ENCODE peak calls at places on chromosomes 5 and 9, in nine cellular contexts. R is A549; H is IMR-90; G is cardiac muscle cell; P is HCT116; V is OCI-LY7; X is CD4-positive, CD25-positive, alpha-beta regulatory T cell; L is transverse colon; C is sigmoid colon. T is an unnamed sample.

GRCh38 chr9:7368410-7369292 is 430.9 kb downstream of the DMAC1 start:
- DNase-seq in V (no peak), C (no peak), G (peak; percentile 97), P (no peak), X (no peak), H (peak; percentile 90), R (no peak), L (no peak), T (no peak)

GRCh38 chr9:136107155-136107952 is 11.3 kb downstream of the TMEM250 start:
- DNase-seq in V (peak; percentile 38), C (no peak), X (peak; percentile 52), H (no peak), G (no peak), R (no peak), L (peak; percentile 82), P (no peak), T (no peak)

GRCh38 chr5:80591352-80591751 is 21.3 kb upstream of the ANKRD34B start:
- DNase-seq in C (no peak), R (no peak), P (no peak), G (no peak), V (no peak), L (no peak), H (no peak), X (no peak), T (no peak)

GRCh38 chr9:11708899-11709298 is 984.3 kb upstream of the TYRP1 start:
- DNase-seq in R (no peak), C (no peak), H (no peak), G (no peak), P (no peak), L (no peak), X (no peak), V (no peak), T (no peak)

GRCh38 chr9:128475867-128476266 is 20.1 kb downstream of the ODF2 start:
- DNase-seq in C (no peak), X (no peak), G (no peak), P (no peak), V (no peak), R (no peak), H (no peak), L (no peak), T (no peak)

GRCh38 chr5:112742424-112742823 is 4.7 kb downstream of the APC start:
- DNase-seq in P (no peak), X (no peak), L (no peak), G (peak; percentile 17), R (no peak), H (no peak), C (no peak), V (no peak), T (no peak)

GRCh38 chr5:1789838-1790462 is 9.7 kb downstream of the MRPL36 start:
- DNase-seq in V (no peak), G (peak; percentile 65), C (peak; percentile 46), H (peak; percentile 96), X (no peak), R (no peak), L (no peak), P (no peak), T (peak; percentile 12)

GRCh38 chr5:126516133-126516532 is 78.9 kb downstream of the ALDH7A1 start:
- DNase-seq in P (no peak), C (no peak), G (peak; percentile 30), H (peak; percentile 92), L (no peak), V (no peak), X (no peak), R (no peak), T (no peak)

GRCh38 chr5:143842920-143843319 is 31.0 kb downstream of the HMHB1 start:
- DNase-seq in X (no peak), P (no peak), L (no peak), H (peak; percentile 31), V (no peak), C (no peak), R (no peak), G (no peak), T (no peak)

GRCh38 chr9:32218100-32218767 is 166.2 kb upstream of the ACO1 start:
- DNase-seq in V (no peak), G (no peak), P (no peak), X (no peak), L (no peak), H (no peak), R (no peak), C (no peak), T (no peak)

GRCh38 chr9:89911721-89912604 is 307.2 kb downstream of the GADD45G start:
- DNase-seq in G (no peak), V (no peak), P (no peak), X (no peak), C (no peak), L (no peak), H (peak; percentile 7), R (no peak), T (no peak)

GRCh38 chr9:98962181-98962560 is 18.5 kb downstream of the COL15A1 start:
- DNase-seq in H (peak; percentile 94), P (no peak), X (no peak), L (no peak), G (no peak), R (no peak), C (no peak), V (no peak), T (no peak)

GRCh38 chr5:73435640-73436534 is 12.7 kb downstream of the FOXD1 start:
- DNase-seq in H (no peak), G (no peak), C (no peak), X (no peak), L (no peak), R (no peak), V (no peak), P (no peak), T (no peak)

GRCh38 chr5:56837956-56838355 is 22.6 kb downstream of the MAP3K1 start:
- DNase-seq in X (no peak), R (no peak), G (no peak), L (no peak), P (no peak), C (no peak), V (no peak), H (no peak), T (no peak)

GRCh38 chr5:173144200-173145176 is at the start of gene BNIP1:
- DNase-seq in C (peak; percentile 95), P (peak; percentile 92), L (peak; percentile 99), R (peak; percentile 95), G (peak; percentile 96), H (peak; percentile 94), X (peak; percentile 97), V (peak; percentile 95), T (peak; percentile 98)

GRCh38 chr9:122579874-122580273 is 3.3 kb downstream of the OR1L8 start:
- DNase-seq in X (no peak), G (no peak), V (no peak), L (no peak), R (no peak), C (no peak), H (no peak), P (no peak), T (no peak)

GRCh38 chr5:123215929-123216702 is 127.1 kb downstream of the PRDM6 start:
- DNase-seq in C (no peak), L (no peak), G (no peak), H (no peak), R (no peak), P (peak; percentile 18), V (no peak), X (no peak), T (no peak)

GRCh38 chr9:93968451-93969327 is 13.5 kb upstream of the BARX1 start:
- DNase-seq in C (peak; percentile 39), X (no peak), V (no peak), R (no peak), H (peak; percentile 59), P (no peak), G (no peak), L (no peak), T (peak; percentile 58)

GRCh38 chr5:80072103-80073073 is 37.2 kb downstream of the THBS4 start:
- DNase-seq in X (no peak), L (no peak), C (no peak), V (no peak), R (no peak), H (peak; percentile 29), G (no peak), P (no peak), T (no peak)

GRCh38 chr9:22307013-22307711 is 139.5 kb upstream of the DMRTA1 start:
- DNase-seq in H (peak; percentile 55), G (peak; percentile 62), L (no peak), R (peak; percentile 28), C (no peak), P (peak; percentile 54), X (no peak), V (peak; percentile 60), T (no peak)

GRCh38 chr5:141245250-141245717 is at the start of gene PCDHB15:
- DNase-seq in P (no peak), H (no peak), X (no peak), G (peak; percentile 2), C (no peak), L (peak; percentile 13), V (no peak), R (no peak), T (no peak)

GRCh38 chr9:37917801-37918664 is 14.1 kb upstream of the SLC25A51 start:
- DNase-seq in H (no peak), V (no peak), G (no peak), R (no peak), L (no peak), X (no peak), P (no peak), C (peak; percentile 60), T (no peak)

GRCh38 chr5:14147210-14147609 is 4.1 kb downstream of the TRIO start:
- DNase-seq in H (no peak), P (no peak), G (no peak), C (no peak), L (no peak), X (no peak), R (no peak), V (no peak), T (no peak)
- H3K4me3 ChIP-seq in H (peak overlapping the region; percentile 94), P (no peak overlapping the region), G (no peak overlapping the region), C (no peak overlapping the region), L (no peak overlapping the region), X (no peak overlapping the region), R (no peak overlapping the region), V (no peak overlapping the region), T (no peak overlapping the region)

GRCh38 chr5:54672867-54673266 is 155.3 kb downstream of the SNX18 start:
- DNase-seq in X (no peak), L (no peak), R (no peak), V (no peak), H (no peak), P (no peak), C (no peak), G (no peak), T (no peak)
- H3K27ac ChIP-seq in X (no peak overlapping the region), L (no peak overlapping the region), R (no peak overlapping the region), V (no peak overlapping the region), H (no peak overlapping the region), P (no peak overlapping the region), C (no peak overlapping the region), G (no peak overlapping the region), T (no peak overlapping the region)

GRCh38 chr5:147479949-147480348 is 29.9 kb downstream of the DPYSL3 start:
- DNase-seq in G (peak; percentile 65), H (peak; percentile 52), R (no peak), P (no peak), L (no peak), C (no peak), X (no peak), V (no peak), T (no peak)
- H3K4me1 ChIP-seq in G (no peaks in the 10 kb centered on the region), H (peaks cover 14% of the 10 kb centered on the region), R (peaks cover 6% of the 10 kb centered on the region), P (no peaks in the 10 kb centered on the region), L (peaks cover 32% of the 10 kb centered on the region), C (peaks cover 48% of the 10 kb centered on the region), X (no peaks in the 10 kb centered on the region), V (peaks cover 4% of the 10 kb centered on the region), T (peaks cover 41% of the 10 kb centered on the region)

DNA sequence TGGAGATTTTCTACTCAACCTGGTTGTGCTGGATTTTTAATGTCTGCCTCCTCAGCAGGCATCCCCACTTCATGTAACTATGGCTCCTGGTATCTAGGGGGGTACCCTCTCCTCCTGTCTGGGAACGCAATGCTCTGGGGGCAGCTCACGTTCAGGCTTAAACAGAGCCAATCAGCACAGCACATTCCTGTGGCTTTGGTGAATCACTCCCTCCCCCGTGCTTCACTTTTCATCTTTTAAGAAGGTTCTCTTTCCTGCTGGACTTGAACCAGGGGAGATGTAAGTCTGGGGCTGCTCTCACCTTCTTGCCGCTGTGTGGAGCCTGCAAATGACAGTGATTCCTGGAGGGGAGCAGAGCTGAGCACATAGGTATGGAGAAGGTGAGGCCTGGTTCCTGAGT is 101.2 kb downstream of the MSX2 start:
- DNase-seq in H (peak; percentile 11), X (no peak), R (no peak), C (no peak), P (peak; percentile 7), V (no peak), L (no peak), G (peak; percentile 48), T (no peak)
- H3K4me3 ChIP-seq in H (no peak overlapping the region), X (no peak overlapping the region), R (no peak overlapping the region), C (no peak overlapping the region), P (no peak overlapping the region), V (no peak overlapping the region), L (no peak overlapping the region), G (no peak overlapping the region), T (no peak overlapping the region)